ENCODE peak calls at places on chromosomes 7 and 10, in seven cellular contexts. H is HCT116, G is SK-N-SH, U is A549, T is Panc1, V is HepG2, Q is K562. D is an unnamed sample.

GRCh38 chr10:68223535-68224165 is 8.3 kb downstream of the ATOH7 start:
- DNase-seq in H (no peak), G (no peak), U (peak; percentile 38), T (no peak), V (peak; percentile 23), Q (no peak), D (peak; percentile 80)

GRCh38 chr7:112132123-112132694 is 74.0 kb downstream of the DOCK4 start:
- DNase-seq in H (no peak), G (peak; percentile 55), U (no peak), T (no peak), V (peak; percentile 69), Q (no peak), D (no peak)

GRCh38 chr7:131107343-131108211 is 220.1 kb upstream of the MKLN1 start:
- DNase-seq in H (peak; percentile 44), G (peak; percentile 88), U (peak; percentile 88), T (peak; percentile 57), V (peak; percentile 83), Q (peak; percentile 74), D (peak; percentile 72)

GRCh38 chr7:131723926-131724325 is 167.5 kb upstream of the PODXL start:
- DNase-seq in H (no peak), G (no peak), U (peak; percentile 27), T (no peak), V (peak; percentile 4), Q (no peak), D (no peak)

GRCh38 chr7:142828101-142828500 is 26.8 kb upstream of the EPHB6 start:
- DNase-seq in H (no peak), G (no peak), U (no peak), T (no peak), V (no peak), Q (no peak), D (no peak)

GRCh38 chr10:129963831-129964501 is at the start of gene EBF3:
- DNase-seq in H (no peak), G (peak; percentile 88), U (peak; percentile 31), T (no peak), V (no peak), Q (peak; percentile 44), D (peak; percentile 92)

GRCh38 chr10:4767033-4767814 is 58.8 kb upstream of the AKR1E2 start:
- DNase-seq in H (peak; percentile 38), G (peak; percentile 31), U (peak; percentile 57), T (peak; percentile 36), V (peak; percentile 3), Q (no peak), D (peak; percentile 30)

GRCh38 chr7:136183981-136184380 is 206.8 kb upstream of the MTPN start:
- DNase-seq in H (no peak), G (no peak), U (no peak), T (no peak), V (no peak), Q (no peak), D (peak; percentile 66)

GRCh38 chr10:35640951-35641429 is 1.1 kb downstream of the FZD8 start:
- DNase-seq in H (peak; percentile 31), G (peak; percentile 84), U (peak; percentile 90), T (peak; percentile 20), V (peak; percentile 32), Q (no peak), D (peak; percentile 83)

GRCh38 chr10:17954856-17955255 is 3.1 kb downstream of the SLC39A12 start:
- DNase-seq in H (no peak), G (no peak), U (no peak), T (no peak), V (no peak), Q (no peak), D (no peak)

GRCh38 chr10:1182280-1183032 is 126.3 kb downstream of the WDR37 start:
- DNase-seq in H (no peak), G (no peak), U (no peak), T (no peak), V (no peak), Q (no peak), D (no peak)
- H3K4me1 ChIP-seq in H (no peaks in the 10 kb centered on the region), G (no peaks in the 10 kb centered on the region), U (no peaks in the 10 kb centered on the region), T (no peaks in the 10 kb centered on the region), V (peaks cover 1% of the 10 kb centered on the region), Q (no peaks in the 10 kb centered on the region), D (no peaks in the 10 kb centered on the region)

DNA sequence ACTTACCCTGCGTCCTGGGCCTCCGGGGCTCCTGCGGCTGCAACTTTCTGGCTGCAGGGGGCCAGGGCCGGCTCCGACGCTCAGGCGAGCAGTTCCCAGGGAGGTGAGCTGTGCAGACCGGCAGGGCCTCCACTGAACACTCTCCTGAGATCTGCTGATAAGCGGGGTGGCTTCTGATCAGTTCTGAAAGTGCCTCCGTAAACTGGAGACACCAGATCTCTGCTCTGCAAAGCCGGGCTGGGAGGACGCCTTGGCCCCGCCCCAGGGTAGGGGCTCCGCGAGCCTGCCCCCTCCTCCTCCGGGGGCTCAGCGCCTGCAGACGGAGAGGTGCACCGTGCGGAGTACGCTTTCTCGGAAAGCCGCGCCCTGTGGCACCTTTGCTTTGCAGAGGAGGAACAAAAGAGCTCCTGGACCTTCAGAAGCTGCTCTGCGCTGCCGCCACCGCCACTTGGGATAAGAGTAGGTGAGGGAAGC is 141.3 kb upstream of the VKORC1L1 start:
- DNase-seq in H (no peak), G (no peak), U (no peak), T (no peak), V (no peak), Q (peak; percentile 50), D (peak; percentile 84)
- TF ChIP-seq REST in H (no peak), G (no peak), U (no peak), T (no peak), V (no peak), Q (no peak), D (no peak)

GRCh38 chr10:69837261-69837660 is 35.6 kb downstream of the COL13A1 start:
- DNase-seq in H (no peak), G (no peak), U (no peak), T (no peak), V (no peak), Q (no peak), D (no peak)

GRCh38 chr10:69835875-69836727 is 34.4 kb downstream of the COL13A1 start:
- DNase-seq in H (no peak), G (peak; percentile 41), U (no peak), T (no peak), V (no peak), Q (no peak), D (no peak)

GRCh38 chr10:69838418-69838817 is 36.7 kb downstream of the COL13A1 start:
- DNase-seq in H (no peak), G (no peak), U (no peak), T (no peak), V (no peak), Q (no peak), D (no peak)

GRCh38 chr10:69836728-69837025 is 35.0 kb downstream of the COL13A1 start:
- DNase-seq in H (no peak), G (no peak), U (no peak), T (no peak), V (no peak), Q (no peak), D (no peak)

GRCh38 chr10:69835233-69835632 is 33.5 kb downstream of the COL13A1 start:
- DNase-seq in H (no peak), G (no peak), U (no peak), T (no peak), V (no peak), Q (no peak), D (no peak)
- H3K4me1 ChIP-seq in H (peaks cover 34% of the 10 kb centered on the region), G (peaks cover 28% of the 10 kb centered on the region), U (no peaks in the 10 kb centered on the region), T (no peaks in the 10 kb centered on the region), V (no peaks in the 10 kb centered on the region), Q (no peaks in the 10 kb centered on the region), D (peaks cover 23% of the 10 kb centered on the region)

GRCh38 chr10:73810358-73810734 is 1.1 kb downstream of the NDST2 start:
- DNase-seq in H (no peak), G (no peak), U (no peak), T (no peak), V (no peak), Q (no peak), D (no peak)

GRCh38 chr10:73812662-73813061 is 1.3 kb upstream of the NDST2 start:
- DNase-seq in H (no peak), G (no peak), U (no peak), T (no peak), V (no peak), Q (no peak), D (peak; percentile 54)

GRCh38 chr10:73809061-73809818 is 2.2 kb downstream of the NDST2 start:
- DNase-seq in H (no peak), G (no peak), U (no peak), T (no peak), V (no peak), Q (no peak), D (no peak)

GRCh38 chr10:73813333-73813732 is 1.9 kb upstream of the NDST2 start:
- DNase-seq in H (no peak), G (no peak), U (no peak), T (no peak), V (no peak), Q (no peak), D (no peak)

GRCh38 chr10:73810735-73811465 is 498 bp downstream of the NDST2 start:
- DNase-seq in H (no peak), G (no peak), U (peak; percentile 29), T (no peak), V (no peak), Q (peak; percentile 68), D (peak; percentile 66)
- TF ChIP-seq REST in H (no peak), G (no peak), U (no peak), T (no peak), V (no peak), Q (no peak), D (no peak)

DNA sequence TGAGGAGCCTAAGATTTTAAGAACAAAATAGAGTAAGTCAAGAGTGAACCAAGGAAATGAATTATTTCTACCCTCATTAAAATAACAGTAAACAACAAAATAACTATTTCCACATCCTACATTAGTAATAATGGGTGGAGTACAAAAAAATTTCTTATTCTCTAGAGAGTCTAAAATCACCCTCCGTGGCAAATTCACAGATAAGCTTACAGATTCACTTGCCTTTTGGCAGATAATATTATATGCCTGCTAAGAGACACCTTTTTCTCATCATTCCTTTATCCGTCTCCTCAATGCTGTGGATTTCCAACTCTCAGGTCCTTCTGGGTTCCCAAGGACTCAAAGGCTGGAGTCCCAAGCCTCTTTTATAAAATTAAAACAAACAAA is 2.2 kb upstream of the EPC1 start:
- DNase-seq in H (no peak), G (no peak), U (no peak), T (no peak), V (no peak), Q (no peak), D (no peak)
- H3K4me1 ChIP-seq in H (peaks cover 19% of the 10 kb centered on the region), G (peaks cover 13% of the 10 kb centered on the region), U (peaks cover 57% of the 10 kb centered on the region), T (peaks cover 21% of the 10 kb centered on the region), V (peaks cover 52% of the 10 kb centered on the region), Q (peaks cover 40% of the 10 kb centered on the region), D (peaks cover 32% of the 10 kb centered on the region)